ENCODE peak calls at places on chromosomes 4 and X, in seven cellular contexts. O, A, W, Q, H, K and S are unnamed samples.

GRCh38 chr4:6278801-6279197 is 9.1 kb downstream of the WFS1 start:
- DNase-seq in Q (no peak), O (no peak), K (no peak), A (no peak), W (no peak), H (no peak), S (no peak)

GRCh38 chrX:2501246-2502102 is 698 bp upstream of the DHRSX start:
- DNase-seq in W (no peak), K (peak), A (no peak), O (no peak), H (no peak), Q (no peak), S (no peak)

GRCh38 chr4:93103042-93103441 is 725.5 kb upstream of the ATOH1 start:
- DNase-seq in O (no peak), W (no peak), K (peak), H (no peak), A (no peak), Q (no peak), S (no peak)

GRCh38 chr4:105147226-105148151 is 813 bp downstream of the TET2 start:
- DNase-seq in W (no peak), Q (peak), K (peak), A (no peak), O (no peak), H (peak), S (peak)

GRCh38 chr4:26861434-26862186 is 969 bp downstream of the STIM2 start:
- DNase-seq in Q (peak), O (peak), H (peak), K (peak), W (peak), A (peak), S (peak)

GRCh38 chr4:15657366-15657765 is 2.2 kb upstream of the FBXL5 start:
- DNase-seq in A (no peak), W (no peak), K (no peak), H (no peak), O (no peak), Q (no peak), S (peak)

GRCh38 chr4:2935762-2936743 is 27.2 kb downstream of the NOP14 start:
- DNase-seq in Q (no peak), W (peak), H (no peak), K (peak), A (no peak), O (no peak), S (peak)

GRCh38 chr4:7367361-7367760 is 67.4 kb downstream of the PSAPL1 start:
- DNase-seq in K (no peak), Q (no peak), O (no peak), W (no peak), A (no peak), H (no peak), S (no peak)

GRCh38 chr4:53987761-53988171 is 76.6 kb downstream of the CHIC2 start:
- DNase-seq in K (no peak), H (no peak), W (no peak), Q (no peak), A (no peak), O (no peak), S (peak)

GRCh38 chr4:151302432-151302831 is 23.0 kb downstream of the SH3D19 start:
- DNase-seq in A (no peak), W (no peak), K (no peak), H (no peak), O (no peak), Q (no peak), S (peak)

GRCh38 chr4:73811841-73812240 is 24.6 kb upstream of the CXCL6 start:
- DNase-seq in Q (no peak), W (no peak), H (no peak), O (no peak), K (no peak), A (no peak), S (no peak)

GRCh38 chrX:88604433-88605221 is 142.4 kb upstream of the CPXCR1 start:
- DNase-seq in K (no peak), H (no peak), W (no peak), O (no peak), A (no peak), Q (no peak), S (no peak)

GRCh38 chr4:6991771-6992557 is 51.2 kb upstream of the TADA2B start:
- DNase-seq in K (no peak), Q (no peak), H (no peak), O (no peak), A (no peak), W (no peak), S (peak)

GRCh38 chrX:146907391-146908240 is 93.1 kb upstream of the CXorf51A start:
- DNase-seq in O (no peak), A (no peak), Q (no peak), W (no peak), H (no peak), K (no peak), S (peak)

GRCh38 chr4:14184265-14184664 is 556.7 kb upstream of the BOD1L1 start:
- DNase-seq in H (no peak), A (no peak), O (no peak), K (no peak), W (no peak), Q (no peak), S (peak)

GRCh38 chr4:26048378-26048882 is 134.4 kb downstream of the SMIM20 start:
- DNase-seq in K (no peak), A (no peak), W (no peak), H (no peak), Q (no peak), O (no peak), S (peak)

GRCh38 chrX:19440713-19441112 is 74.6 kb downstream of the MAP3K15 start:
- DNase-seq in A (no peak), W (no peak), H (no peak), K (no peak), Q (no peak), O (no peak), S (peak)

GRCh38 chr4:150988238-150988637 is 26.8 kb downstream of the LRBA start:
- DNase-seq in A (no peak), K (no peak), Q (no peak), H (no peak), O (no peak), W (no peak), S (no peak)

GRCh38 chrX:13201605-13202219 is 118.1 kb downstream of the ATXN3L start:
- DNase-seq in O (no peak), Q (no peak), H (no peak), K (no peak), W (no peak), A (no peak), S (no peak)

GRCh38 chr4:70608324-70608723 is 16.3 kb downstream of the AMBN start:
- DNase-seq in Q (no peak), H (no peak), W (no peak), K (no peak), A (no peak), O (no peak), S (no peak)

GRCh38 chrX:153744210-153745066 is 19.6 kb upstream of the PLXNB3 start:
- DNase-seq in A (no peak), O (peak), K (no peak), H (peak), Q (no peak), W (no peak), S (peak)

GRCh38 chr4:138310498-138310897 is 68.3 kb upstream of the SLC7A11 start:
- DNase-seq in O (no peak), Q (no peak), H (no peak), K (no peak), A (no peak), W (no peak), S (peak)

GRCh38 chr4:4339504-4340085 is 47.3 kb upstream of the NSG1 start:
- DNase-seq in W (no peak), A (no peak), O (no peak), K (peak), Q (no peak), H (no peak), S (peak)

GRCh38 chr4:184163813-184164212 is 53.9 kb downstream of the ENPP6 start:
- DNase-seq in K (peak), Q (no peak), W (no peak), H (peak), A (peak), O (no peak), S (peak)

GRCh38 chrX:13440166-13440565 is 120.3 kb upstream of the ATXN3L start:
- DNase-seq in H (no peak), Q (no peak), O (no peak), W (no peak), K (peak), A (no peak), S (no peak)

GRCh38 chr4:140755811-140756291 is 334 bp downstream of the TBC1D9 start:
- DNase-seq in O (peak), H (peak), Q (peak), W (peak), K (peak), A (peak), S (peak)

GRCh38 chr4:7831330-7831729 is 108.3 kb downstream of the AFAP1 start:
- DNase-seq in K (peak), O (no peak), Q (no peak), A (no peak), H (no peak), W (no peak), S (peak)

GRCh38 chr4:163816494-163816893 is 322.0 kb downstream of the TMA16 start:
- DNase-seq in H (no peak), Q (no peak), A (no peak), K (peak), O (peak), W (no peak), S (no peak)

GRCh38 chr4:7944568-7945220 is 5.0 kb upstream of the AFAP1 start:
- DNase-seq in O (no peak), W (no peak), H (no peak), A (peak), Q (no peak), K (peak), S (peak)